ENCODE peak calls at places on chromosomes 16 and 17, in five cellular contexts. T is AG04450, A is colonic mucosa, V is epithelial cell of esophagus, C is RWPE2. D is an unnamed sample.
A peak's percentile ranks its signal among the peaks of the same experiment; 100 is the strongest.

GRCh38 chr17:55770220-55770870 is 19.5 kb downstream of the PCTP start:
- DNase-seq in C (no peak), A (no peak), T (peak; percentile 29), V (peak; percentile 76), D (peak; percentile 81)

GRCh38 chr17:42519546-42520444 is 16.2 kb upstream of the NAGLU start:
- DNase-seq in C (peak; percentile 91), T (peak; percentile 99), V (peak; percentile 83), A (peak; percentile 87), D (peak; percentile 99)

GRCh38 chr16:72910371-72910770 is 137.6 kb downstream of the ZFHX3 start:
- DNase-seq in T (no peak), A (no peak), V (no peak), C (no peak), D (no peak)

GRCh38 chr17:49583889-49584288 is 8.2 kb downstream of the NXPH3 start:
- DNase-seq in T (no peak), V (no peak), C (no peak), A (no peak), D (no peak)

GRCh38 chr16:66342294-66342900 is 24.1 kb upstream of the CDH5 start:
- DNase-seq in T (no peak), C (no peak), A (no peak), V (no peak), D (peak; percentile 39)

GRCh38 chr17:14301279-14301760 is 439 bp downstream of the HS3ST3B1 start:
- DNase-seq in C (no peak), A (no peak), V (peak; percentile 34), T (no peak), D (no peak)

GRCh38 chr16:84541999-84542876 is 37.8 kb upstream of the MEAK7 start:
- DNase-seq in C (no peak), V (no peak), T (no peak), A (no peak), D (peak; percentile 60)

GRCh38 chr17:77316191-77316641 is 175.4 kb downstream of the SEC14L1 start:
- DNase-seq in V (peak; percentile 51), A (no peak), T (no peak), C (peak; percentile 84), D (peak; percentile 72)

GRCh38 chr17:45846223-45846622 is 1.5 kb downstream of the SPPL2C start:
- DNase-seq in V (no peak), A (no peak), C (no peak), T (no peak), D (no peak)

GRCh38 chr16:71205482-71206131 is 24.9 kb downstream of the HYDIN start:
- DNase-seq in C (no peak), V (no peak), T (no peak), A (no peak), D (no peak)

GRCh38 chr17:39676198-39676819 is 8.1 kb downstream of the PNMT start:
- DNase-seq in V (peak; percentile 44), C (no peak), A (peak; percentile 83), T (no peak), D (no peak)

GRCh38 chr16:67163164-67163902 is 1.2 kb upstream of the HSF4 start:
- DNase-seq in A (peak; percentile 42), V (peak; percentile 73), C (peak; percentile 77), T (no peak), D (peak; percentile 52)

GRCh38 chr16:70018254-70018653 is 67.1 kb downstream of the CLEC18A start:
- DNase-seq in A (no peak), T (no peak), C (no peak), V (peak; percentile 33), D (peak; percentile 13)

GRCh38 chr17:12958786-12959185 is 59.0 kb downstream of the ELAC2 start:
- DNase-seq in V (no peak), T (no peak), C (no peak), A (no peak), D (no peak)

GRCh38 chr16:29986231-29986630 is 9.2 kb downstream of the HIRIP3 start:
- DNase-seq in A (no peak), C (no peak), V (no peak), T (no peak), D (no peak)

GRCh38 chr17:80761421-80761871 is 216.8 kb downstream of the RPTOR start:
- DNase-seq in A (no peak), C (no peak), T (no peak), V (peak; percentile 72), D (peak; percentile 69)

GRCh38 chr16:81447383-81448101 is 2.9 kb downstream of the CMIP start:
- DNase-seq in T (no peak), V (peak; percentile 54), A (peak; percentile 66), C (no peak), D (no peak)

DNA sequence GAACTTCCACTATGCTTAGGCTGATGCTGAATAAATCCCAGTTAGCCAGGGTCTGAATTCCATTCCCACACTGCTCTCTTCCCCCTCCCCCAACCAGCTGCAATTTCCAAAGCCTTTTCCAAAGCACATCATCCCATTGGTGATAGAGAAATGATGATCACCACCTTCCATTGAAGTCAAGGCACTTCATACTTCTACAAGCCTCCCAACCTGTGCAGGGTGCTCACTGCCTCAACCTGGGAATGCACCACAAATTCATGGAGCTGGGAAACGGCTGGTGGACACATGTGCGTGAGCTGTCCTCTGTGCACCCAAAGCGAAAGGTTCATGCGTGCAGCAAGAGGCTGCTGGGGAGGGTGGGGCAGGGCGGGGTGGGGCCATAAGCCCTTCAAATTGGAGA is 302.7 kb upstream of the IRX3 start:
- DNase-seq in V (no peak), C (no peak), A (no peak), T (no peak), D (no peak)
- TF ChIP-seq CTCF in V (no peak), C (no peak), A (no peak), T (no peak), D (no peak)

DNA sequence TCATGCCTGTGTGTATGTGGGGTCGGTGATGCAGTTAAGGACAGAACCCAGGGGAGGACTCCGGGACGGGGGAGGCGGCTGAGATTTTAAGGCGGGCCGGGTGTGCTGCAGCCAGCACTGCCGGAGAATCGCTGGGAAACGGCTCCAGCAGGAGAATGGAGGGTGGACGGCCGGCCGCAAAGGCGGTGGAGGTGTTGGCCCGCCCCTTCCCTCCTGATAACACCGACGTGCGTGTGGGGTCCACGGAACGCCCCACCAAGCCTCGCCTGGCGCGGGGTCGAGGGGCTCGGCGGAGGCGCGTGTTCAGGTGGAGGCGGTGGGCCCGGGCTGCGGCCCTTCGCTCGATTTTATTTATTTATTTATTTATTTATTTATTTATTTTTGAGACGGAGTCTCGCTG is 633 bp downstream of the ZNF843 start:
- DNase-seq in V (no peak), T (no peak), A (no peak), C (no peak), D (no peak)
- H3K4me3 ChIP-seq in V (peak overlapping the region; percentile 62), T (peak overlapping the region; percentile 77), A (peak overlapping the region; percentile 84), C (peak overlapping the region; percentile 43), D (peak overlapping the region; percentile 74)

GRCh38 chr16:83393196-83393981 is 414.4 kb upstream of the HSBP1 start:
- DNase-seq in V (no peak), T (no peak), A (no peak), C (no peak), D (peak; percentile 39)
- TF ChIP-seq CTCF in V (peak; percentile 2), T (no peak), A (no peak), C (no peak), D (peak; percentile 45)

GRCh38 chr16:13921328-13921727 is 1.4 kb downstream of the ERCC4 start:
- DNase-seq in V (no peak), A (no peak), C (no peak), T (no peak), D (no peak)
- H3K4me3 ChIP-seq in V (no peak overlapping the region), A (no peak overlapping the region), C (no peak overlapping the region), T (peak overlapping the region; percentile 98), D (peak overlapping the region; percentile 91)

GRCh38 chr17:37447641-37448040 is 41.0 kb downstream of the TADA2A start:
- DNase-seq in T (no peak), C (no peak), V (peak; percentile 65), A (no peak), D (peak; percentile 17)
- TF ChIP-seq CTCF in T (no peak), C (no peak), V (no peak), A (no peak), D (no peak)

D was measured in fibroblast of pulmonary artery.